ENCODE peak calls at places on chromosomes 11 and 22, in five cellular contexts. One of them, this sample, is unnamed.
A peak's percentile ranks its signal among the peaks of the same experiment; 100 is the strongest.

GRCh38 chr22:17119481-17120202 is 1.5 kb downstream of the TMEM121B start:
- DNase-seq in psoas muscle: no peak
- DNase-seq in A549: no peak
- DNase-seq in fibroblast of pulmonary artery: no peak
- DNase-seq in stomach: no peak
- DNase-seq in this sample: no peak

GRCh38 chr11:110000045-110000502 is 93.1 kb upstream of the ZC3H12C start:
- DNase-seq in psoas muscle: no peak
- DNase-seq in fibroblast of pulmonary artery: peak; percentile 91
- DNase-seq in A549: peak; percentile 38
- DNase-seq in stomach: no peak
- DNase-seq in this sample: peak; percentile 25

GRCh38 chr11:41047229-41047628 is 412.2 kb downstream of the LRRC4C start:
- DNase-seq in fibroblast of pulmonary artery: no peak
- DNase-seq in psoas muscle: no peak
- DNase-seq in stomach: no peak
- DNase-seq in A549: no peak
- DNase-seq in this sample: no peak

GRCh38 chr11:126918556-126918955 is 82.0 kb downstream of the KIRREL3 start:
- DNase-seq in fibroblast of pulmonary artery: peak; percentile 9
- DNase-seq in stomach: no peak
- DNase-seq in psoas muscle: no peak
- DNase-seq in A549: no peak
- DNase-seq in this sample: no peak

GRCh38 chr11:65528819-65529350 is 4.0 kb downstream of the SCYL1 start:
- DNase-seq in psoas muscle: no peak
- DNase-seq in stomach: no peak
- DNase-seq in fibroblast of pulmonary artery: no peak
- DNase-seq in A549: no peak
- DNase-seq in this sample: no peak

GRCh38 chr11:27347949-27348879 is 14.8 kb downstream of the CCDC34 start:
- DNase-seq in psoas muscle: no peak
- DNase-seq in fibroblast of pulmonary artery: no peak
- DNase-seq in stomach: no peak
- DNase-seq in A549: no peak
- DNase-seq in this sample: no peak

GRCh38 chr22:46929689-46930225 is 167.3 kb downstream of the TBC1D22A start:
- DNase-seq in A549: no peak
- DNase-seq in stomach: no peak
- DNase-seq in fibroblast of pulmonary artery: no peak
- DNase-seq in psoas muscle: no peak
- DNase-seq in this sample: no peak

GRCh38 chr11:33690290-33691050 is 10.2 kb downstream of the C11orf91 start:
- DNase-seq in A549: peak; percentile 82
- DNase-seq in psoas muscle: peak; percentile 71
- DNase-seq in fibroblast of pulmonary artery: peak; percentile 98
- DNase-seq in stomach: peak; percentile 51
- DNase-seq in this sample: peak; percentile 78

GRCh38 chr11:104260456-104260855 is 96.5 kb upstream of the PDGFD start:
- DNase-seq in psoas muscle: no peak
- DNase-seq in fibroblast of pulmonary artery: no peak
- DNase-seq in A549: no peak
- DNase-seq in stomach: no peak
- DNase-seq in this sample: no peak

GRCh38 chr22:28911777-28912669 is 28.7 kb downstream of the ZNRF3 start:
- DNase-seq in psoas muscle: no peak
- DNase-seq in stomach: no peak
- DNase-seq in A549: peak; percentile 10
- DNase-seq in fibroblast of pulmonary artery: peak; percentile 46
- DNase-seq in this sample: peak; percentile 24

GRCh38 chr11:12052676-12053605 is 44.5 kb upstream of the DKK3 start:
- DNase-seq in A549: no peak
- DNase-seq in psoas muscle: no peak
- DNase-seq in stomach: no peak
- DNase-seq in fibroblast of pulmonary artery: no peak
- DNase-seq in this sample: no peak

GRCh38 chr22:50014655-50015401 is 2.3 kb upstream of the IL17REL start:
- DNase-seq in psoas muscle: no peak
- DNase-seq in fibroblast of pulmonary artery: no peak
- DNase-seq in A549: no peak
- DNase-seq in stomach: no peak
- DNase-seq in this sample: no peak

GRCh38 chr11:64619811-64620285 is 28.8 kb downstream of the SLC22A12 start:
- DNase-seq in stomach: no peak
- DNase-seq in psoas muscle: peak; percentile 31
- DNase-seq in A549: no peak
- DNase-seq in fibroblast of pulmonary artery: peak; percentile 75
- DNase-seq in this sample: peak; percentile 6

GRCh38 chr11:117232911-117233409 is 489 bp downstream of the RNF214 start:
- DNase-seq in stomach: no peak
- DNase-seq in psoas muscle: peak; percentile 38
- DNase-seq in fibroblast of pulmonary artery: no peak
- DNase-seq in A549: peak; percentile 14
- DNase-seq in this sample: no peak

GRCh38 chr11:30786392-30787120 is 200.4 kb upstream of the MPPED2 start:
- DNase-seq in stomach: no peak
- DNase-seq in psoas muscle: no peak
- DNase-seq in A549: no peak
- DNase-seq in fibroblast of pulmonary artery: no peak
- DNase-seq in this sample: no peak

GRCh38 chr22:20422271-20422958 is 15.2 kb downstream of the SCARF2 start:
- DNase-seq in A549: no peak
- DNase-seq in psoas muscle: no peak
- DNase-seq in stomach: no peak
- DNase-seq in fibroblast of pulmonary artery: no peak
- DNase-seq in this sample: peak; percentile 81

GRCh38 chr22:22692707-22693530 is 48.5 kb downstream of the GGTLC2 start:
- DNase-seq in psoas muscle: no peak
- DNase-seq in fibroblast of pulmonary artery: peak; percentile 72
- DNase-seq in A549: peak; percentile 56
- DNase-seq in stomach: peak; percentile 75
- DNase-seq in this sample: no peak

GRCh38 chr11:130781906-130782305 is 134.4 kb downstream of the SNX19 start:
- DNase-seq in A549: peak; percentile 9
- DNase-seq in stomach: no peak
- DNase-seq in psoas muscle: peak; percentile 26
- DNase-seq in fibroblast of pulmonary artery: peak; percentile 44
- DNase-seq in this sample: no peak

GRCh38 chr11:72421351-72421750 is 13.0 kb downstream of the CLPB start:
- DNase-seq in A549: no peak
- DNase-seq in stomach: no peak
- DNase-seq in fibroblast of pulmonary artery: no peak
- DNase-seq in psoas muscle: no peak
- DNase-seq in this sample: no peak

GRCh38 chr11:114774599-114775365 is 96.5 kb downstream of the NXPE2 start:
- DNase-seq in A549: peak; percentile 7
- DNase-seq in psoas muscle: peak; percentile 26
- DNase-seq in fibroblast of pulmonary artery: peak; percentile 8
- DNase-seq in stomach: peak; percentile 40
- DNase-seq in this sample: no peak

GRCh38 chr11:132062031-132062430 is 691.6 kb downstream of the NTM start:
- DNase-seq in psoas muscle: no peak
- DNase-seq in fibroblast of pulmonary artery: no peak
- DNase-seq in A549: no peak
- DNase-seq in stomach: no peak
- DNase-seq in this sample: no peak

GRCh38 chr22:38411016-38411415 is 44.0 kb downstream of the KCNJ4 start:
- DNase-seq in A549: no peak
- DNase-seq in stomach: no peak
- DNase-seq in fibroblast of pulmonary artery: no peak
- DNase-seq in psoas muscle: no peak
- DNase-seq in this sample: no peak

GRCh38 chr22:38412435-38413084 is 42.4 kb downstream of the KCNJ4 start:
- DNase-seq in fibroblast of pulmonary artery: no peak
- DNase-seq in stomach: no peak
- DNase-seq in psoas muscle: no peak
- DNase-seq in A549: peak; percentile 40
- DNase-seq in this sample: no peak

GRCh38 chr22:38414009-38414395 is 41.0 kb downstream of the KCNJ4 start:
- DNase-seq in stomach: no peak
- DNase-seq in psoas muscle: no peak
- DNase-seq in fibroblast of pulmonary artery: no peak
- DNase-seq in A549: no peak
- DNase-seq in this sample: no peak

GRCh38 chr22:38415046-38415445 is 40.0 kb downstream of the KCNJ4 start:
- DNase-seq in A549: no peak
- DNase-seq in psoas muscle: no peak
- DNase-seq in fibroblast of pulmonary artery: no peak
- DNase-seq in stomach: no peak
- DNase-seq in this sample: no peak

DNA sequence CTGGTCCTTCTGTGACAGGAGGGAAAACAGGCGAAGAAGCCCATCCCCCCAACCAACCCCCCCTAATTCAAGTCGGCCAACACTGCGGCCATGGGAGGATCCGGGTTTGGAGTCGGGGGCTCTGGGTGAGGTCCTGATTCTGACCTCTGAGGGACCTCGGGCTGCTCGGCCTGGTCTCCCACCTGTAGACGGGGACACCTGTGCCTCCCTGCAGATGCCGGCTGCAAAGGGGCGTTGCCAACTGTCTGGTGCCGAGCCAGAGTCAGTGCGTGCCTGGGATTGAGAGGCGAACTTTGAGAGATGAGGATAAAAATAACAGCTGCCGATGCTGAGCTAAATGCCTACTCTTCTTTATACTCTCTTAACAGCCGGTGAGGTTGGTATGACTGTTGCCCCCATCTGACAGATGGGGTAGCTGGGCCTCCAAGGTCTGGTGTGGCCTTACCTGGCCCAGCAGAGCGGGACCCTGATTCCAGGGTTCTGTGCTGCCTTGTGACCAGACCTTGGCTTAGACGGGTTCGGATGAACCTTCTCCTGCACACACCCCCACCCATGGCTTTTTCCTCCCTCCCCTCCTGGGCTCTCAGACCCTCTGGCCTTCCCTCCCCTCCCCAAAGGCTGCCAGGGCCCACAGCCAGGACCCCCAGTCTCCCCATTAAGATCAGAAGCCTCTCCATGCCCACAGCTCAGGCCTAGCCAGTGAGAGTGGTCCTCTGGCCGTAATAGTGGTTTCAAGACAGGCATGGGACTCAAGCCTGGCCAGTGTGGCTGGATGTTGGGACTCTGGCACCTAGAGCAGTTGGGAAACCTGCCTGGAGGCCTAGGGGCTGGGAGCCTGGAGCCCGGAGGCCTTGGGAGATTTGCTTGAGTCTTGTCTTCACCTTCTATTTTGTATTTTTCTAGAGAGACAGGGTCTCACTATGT is 41.7 kb downstream of the KCNJ4 start:
- DNase-seq in fibroblast of pulmonary artery: no peak
- DNase-seq in psoas muscle: no peak
- DNase-seq in stomach: peak; percentile 41
- DNase-seq in A549: no peak
- DNase-seq in this sample: no peak
- H3K4me3 ChIP-seq in fibroblast of pulmonary artery: no peak overlapping the region
- H3K4me3 ChIP-seq in psoas muscle: peak overlapping the region; percentile 50
- H3K4me3 ChIP-seq in stomach: peak overlapping the region; percentile 28
- H3K4me3 ChIP-seq in A549: no peak overlapping the region
- H3K4me3 ChIP-seq in this sample: no peak overlapping the region

DNA sequence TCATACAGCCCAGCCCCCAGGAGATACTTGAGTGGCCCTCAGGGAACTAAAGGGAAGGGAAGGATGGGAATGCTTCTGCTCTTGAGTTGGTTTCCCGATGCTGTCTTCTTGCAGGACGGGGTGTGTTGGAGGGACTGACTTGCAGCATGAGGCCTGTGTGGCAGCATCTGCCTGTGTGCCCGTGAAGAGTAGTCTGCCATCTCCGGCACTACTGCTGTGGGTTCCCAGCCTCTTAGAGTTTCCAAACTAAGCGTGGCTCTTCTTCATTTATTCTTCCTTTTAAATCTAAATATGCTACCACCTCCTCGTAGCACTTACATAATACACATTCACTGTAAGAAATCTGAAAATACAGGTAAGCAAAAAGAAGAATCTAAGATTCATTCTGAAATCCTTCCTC is 12.8 kb downstream of the EXT2 start:
- DNase-seq in psoas muscle: no peak
- DNase-seq in fibroblast of pulmonary artery: no peak
- DNase-seq in stomach: no peak
- DNase-seq in A549: no peak
- DNase-seq in this sample: no peak
- TF ChIP-seq CTCF in psoas muscle: no peak
- TF ChIP-seq CTCF in fibroblast of pulmonary artery: no peak
- TF ChIP-seq CTCF in stomach: no peak
- TF ChIP-seq CTCF in A549: no peak
- TF ChIP-seq CTCF in this sample: no peak

DNA sequence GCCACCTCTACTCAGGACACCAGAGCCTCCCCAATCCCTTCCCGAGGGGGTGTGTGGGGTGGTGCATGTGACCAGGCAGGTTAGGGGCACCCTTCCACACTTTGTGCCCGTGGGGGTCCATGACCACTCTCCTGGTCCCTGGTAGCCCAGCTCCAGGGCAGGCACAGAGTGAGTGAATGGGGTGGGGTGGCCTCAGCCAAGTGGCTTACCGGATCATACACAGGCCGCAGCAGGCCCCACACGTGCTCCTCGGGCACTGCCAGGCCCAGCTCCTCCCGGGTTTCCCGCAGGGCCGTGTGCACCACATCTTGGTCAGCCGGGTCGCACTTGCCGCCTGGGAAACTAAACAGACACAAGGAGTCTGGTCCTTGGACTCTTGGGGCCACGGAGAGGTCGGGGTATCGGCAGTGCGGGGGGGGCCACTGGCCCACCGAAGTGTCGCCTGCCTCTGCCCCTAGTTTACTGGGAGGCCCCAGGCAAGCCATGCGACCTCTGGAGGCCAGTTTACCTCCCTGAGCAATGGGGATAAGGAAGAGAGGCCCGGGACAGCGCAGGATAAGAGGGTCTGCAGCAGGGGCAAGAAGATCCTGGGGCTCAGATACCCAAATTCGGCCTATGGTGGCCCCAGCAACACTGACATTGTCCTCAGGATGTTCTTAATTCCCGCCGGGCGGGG is 889 bp downstream of the NUDT8 start:
- DNase-seq in stomach: no peak
- DNase-seq in fibroblast of pulmonary artery: no peak
- DNase-seq in A549: no peak
- DNase-seq in psoas muscle: no peak
- DNase-seq in this sample: no peak
- H3K4me3 ChIP-seq in stomach: peak overlapping the region; percentile 58
- H3K4me3 ChIP-seq in fibroblast of pulmonary artery: no peak overlapping the region
- H3K4me3 ChIP-seq in A549: peak overlapping the region; percentile 59
- H3K4me3 ChIP-seq in psoas muscle: peak overlapping the region; percentile 83
- H3K4me3 ChIP-seq in this sample: peak overlapping the region; percentile 48

DNA sequence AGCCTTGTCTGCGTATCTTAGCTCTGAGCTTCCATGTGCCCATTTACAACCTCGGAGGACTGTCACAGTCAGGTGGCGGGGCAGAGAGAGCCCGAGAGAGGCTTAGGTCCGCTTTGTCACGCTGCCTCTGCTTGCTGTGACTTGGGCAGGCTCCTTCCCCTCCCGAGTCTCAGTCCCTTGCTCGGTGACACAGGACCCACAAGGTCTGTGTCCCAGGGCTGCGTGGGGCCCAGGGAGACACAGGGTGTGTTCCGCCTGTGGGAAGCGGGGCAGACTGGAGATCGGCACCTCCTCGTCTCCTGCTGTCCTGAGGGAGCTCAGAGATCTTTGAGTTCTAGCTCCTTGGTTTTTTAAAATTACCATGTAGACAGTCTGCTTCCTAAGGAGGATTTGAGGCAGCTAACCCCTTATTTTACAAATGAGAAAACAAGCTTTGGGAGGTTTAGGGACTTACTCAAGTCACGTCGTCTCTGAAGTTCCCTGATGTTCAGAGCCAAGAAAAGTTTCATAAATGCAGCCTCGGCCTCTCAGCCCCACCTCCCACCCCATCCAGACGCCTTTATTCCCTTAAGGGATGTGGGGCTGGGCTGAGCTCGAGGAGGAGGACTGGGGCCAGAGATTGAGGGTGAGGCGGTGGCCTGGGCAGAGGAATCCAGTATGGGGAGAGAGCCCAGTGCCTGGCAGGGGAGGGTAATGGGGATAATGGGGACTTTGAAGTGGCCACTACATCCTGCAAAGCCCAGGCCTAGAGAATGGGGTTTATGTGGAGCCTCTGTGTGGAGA is 103.6 kb downstream of the NECTIN1 start:
- DNase-seq in A549: no peak
- DNase-seq in stomach: no peak
- DNase-seq in psoas muscle: no peak
- DNase-seq in fibroblast of pulmonary artery: peak; percentile 16
- DNase-seq in this sample: no peak
- TF ChIP-seq CTCF in A549: no peak
- TF ChIP-seq CTCF in stomach: no peak
- TF ChIP-seq CTCF in psoas muscle: no peak
- TF ChIP-seq CTCF in fibroblast of pulmonary artery: no peak
- TF ChIP-seq CTCF in this sample: no peak